ENCODE peak calls at places on chromosomes 3 and 15, in four cellular contexts. W, Y, S and H are unnamed samples.

GRCh38 chr15:32683231-32683630 is 34.6 kb upstream of the GREM1 start:
- DNase-seq in S (no peak), W (no peak), Y (no peak), H (no peak)

GRCh38 chr3:32239638-32240550 is 1.4 kb downstream of the CMTM8 start:
- DNase-seq in Y (peak), W (no peak), S (peak), H (no peak)

GRCh38 chr3:85801955-85802354 is 843.2 kb downstream of the CADM2 start:
- DNase-seq in S (peak), W (no peak), Y (no peak), H (no peak)

GRCh38 chr3:25460751-25461150 is 32.7 kb downstream of the RARB start:
- DNase-seq in W (no peak), Y (no peak), S (no peak), H (no peak)

GRCh38 chr3:48563382-48563918 is at the start of gene UCN2:
- DNase-seq in Y (no peak), S (no peak), W (no peak), H (no peak)

GRCh38 chr3:65924762-65925161 is 114.0 kb downstream of the MAGI1 start:
- DNase-seq in Y (no peak), W (no peak), S (no peak), H (no peak)

GRCh38 chr15:71203573-71204444 is 88.5 kb downstream of the THSD4 start:
- DNase-seq in Y (no peak), W (no peak), S (no peak), H (no peak)

GRCh38 chr15:94930441-94930840 is 699.1 kb downstream of the MCTP2 start:
- DNase-seq in Y (no peak), W (no peak), S (no peak), H (no peak)

GRCh38 chr15:23038741-23039150 is 623 bp downstream of the TUBGCP5 start:
- DNase-seq in Y (no peak), S (peak), W (no peak), H (no peak)

GRCh38 chr15:80090879-80091503 is 31.5 kb downstream of the ZFAND6 start:
- DNase-seq in Y (no peak), W (no peak), S (no peak), H (no peak)

GRCh38 chr3:127071597-127072001 is 88.7 kb downstream of the PLXNA1 start:
- DNase-seq in W (no peak), S (no peak), Y (peak), H (no peak)

GRCh38 chr3:8623741-8624140 is 20.9 kb downstream of the SSUH2 start:
- DNase-seq in S (no peak), Y (no peak), W (no peak), H (no peak)

DNA sequence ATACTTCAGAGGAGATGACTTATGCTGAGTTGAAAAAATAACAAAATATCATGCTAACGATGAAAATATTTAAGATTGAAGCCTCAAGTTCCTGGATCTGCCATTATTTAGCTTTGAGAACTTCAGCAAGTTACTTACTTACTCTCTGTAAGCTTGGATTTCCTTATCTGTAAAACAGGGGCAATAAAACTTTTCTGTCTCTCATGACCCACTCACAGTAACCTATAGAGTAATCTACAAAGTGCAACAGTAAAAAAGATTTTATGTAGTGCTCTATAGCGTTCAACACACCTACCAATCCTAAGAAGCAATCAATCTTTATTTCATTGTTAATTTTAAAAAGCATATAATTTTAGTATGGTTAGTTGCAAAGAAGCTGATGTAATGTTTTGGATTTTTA is 478.6 kb downstream of the ZIC1 start:
- DNase-seq in W (no peak), Y (no peak), S (no peak), H (no peak)
- H3K27ac ChIP-seq in W (no peak), Y (no peak), S (no peak), H (no peak)

GRCh38 chr15:65309882-65310418 is 5.5 kb downstream of the RNU5B-1 start:
- DNase-seq in Y (no peak), W (no peak), S (no peak), H (no peak)
- H3K27ac ChIP-seq in Y (no peak), W (no peak), S (no peak), H (no peak)

GRCh38 chr3:140899363-140899762 is 42.3 kb upstream of the SLC25A36 start:
- DNase-seq in Y (no peak), S (no peak), W (no peak), H (no peak)
- H3K27ac ChIP-seq in Y (no peak), S (no peak), W (no peak), H (no peak)

GRCh38 chr15:85118173-85118572 is 136.5 kb downstream of the PDE8A start:
- DNase-seq in W (no peak), Y (no peak), S (no peak), H (no peak)
- H3K27ac ChIP-seq in W (no peak), Y (no peak), S (no peak), H (no peak)

GRCh38 chr3:72906154-72906553 is 18.3 kb downstream of the GXYLT2 start:
- DNase-seq in S (no peak), W (no peak), Y (no peak), H (no peak)

GRCh38 chr3:72907131-72907697 is 19.4 kb downstream of the GXYLT2 start:
- DNase-seq in W (no peak), Y (no peak), S (peak), H (peak)

GRCh38 chr3:72904156-72904555 is 16.3 kb downstream of the GXYLT2 start:
- DNase-seq in W (no peak), Y (no peak), S (no peak), H (no peak)

GRCh38 chr3:72909591-72909990 is 21.7 kb downstream of the GXYLT2 start:
- DNase-seq in Y (no peak), S (no peak), W (no peak), H (no peak)

DNA sequence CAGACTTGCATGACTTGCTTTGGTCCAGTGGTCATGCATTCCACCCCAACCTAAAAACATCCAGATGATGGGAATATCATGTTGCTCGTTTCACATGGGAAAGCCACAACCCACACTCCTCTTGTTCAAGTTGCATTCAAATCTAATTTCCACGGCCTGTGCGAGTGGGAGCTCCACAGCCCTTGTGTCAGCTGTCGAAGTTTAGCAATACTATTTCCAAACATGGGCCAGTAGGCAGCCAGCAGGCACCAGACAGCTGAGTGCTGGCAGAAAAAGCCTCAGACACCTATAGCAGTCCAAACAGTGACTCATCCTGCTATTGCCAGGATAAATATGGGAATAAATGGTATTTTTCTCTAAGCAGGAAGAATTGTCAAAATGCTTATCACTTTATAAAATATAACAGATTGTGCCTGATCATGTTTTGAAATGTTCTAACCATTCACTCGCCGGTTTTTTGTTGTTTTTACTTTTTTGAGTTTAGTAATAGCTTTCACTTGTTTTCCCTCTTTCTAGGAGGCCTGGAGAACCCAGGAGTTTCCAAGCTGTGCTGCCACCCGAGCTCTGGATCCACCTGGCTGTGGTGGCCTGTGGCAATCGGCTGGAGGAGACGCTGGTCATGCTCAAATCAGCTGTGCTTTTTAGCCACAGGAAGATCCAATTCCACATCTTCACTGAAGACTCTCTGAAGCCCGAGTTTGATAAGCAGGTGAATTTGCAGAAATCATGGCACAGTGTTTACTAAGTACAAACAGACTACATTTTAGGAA is 20.2 kb downstream of the GXYLT2 start:
- DNase-seq in Y (peak), W (no peak), S (peak), H (no peak)
- H3K27ac ChIP-seq in Y (no peak), W (no peak), S (no peak), H (peak)